ENCODE peak calls at places on chromosomes 6 and 20, in four cellular contexts. X is renal cortical epithelial cell; Z is activated CD4-positive, alpha-beta T cell treated with anti-CD3 and anti-CD28 coated beads, Interleukin-2, amount 50 U/mL, for 1 hour; L is upper lobe of right lung. V is an unnamed sample.

GRCh38 chr6:43247115-43247999 is 4.1 kb downstream of the TTBK1 start:
- DNase-seq in Z (peak), X (peak), L (peak), V (peak)

GRCh38 chr6:137973201-137973600 is 106.1 kb downstream of the TNFAIP3 start:
- DNase-seq in Z (no peak), L (no peak), X (no peak), V (no peak)

GRCh38 chr6:41466437-41466990 is 79.7 kb upstream of the FOXP4 start:
- DNase-seq in X (peak), L (no peak), Z (no peak), V (no peak)

GRCh38 chr20:19284400-19285178 is 72.1 kb downstream of the SLC24A3 start:
- DNase-seq in L (no peak), X (no peak), Z (no peak), V (no peak)

GRCh38 chr6:747006-747405 is 54.1 kb upstream of the EXOC2 start:
- DNase-seq in Z (no peak), X (no peak), L (no peak), V (no peak)

GRCh38 chr6:36029464-36029863 is 1.9 kb downstream of the MAPK14 start:
- DNase-seq in Z (no peak), X (peak), L (no peak), V (no peak)

GRCh38 chr20:54643761-54644160 is 168.4 kb downstream of the DOK5 start:
- DNase-seq in X (peak), Z (no peak), L (no peak), V (no peak)

GRCh38 chr6:118963003-118963402 is 28.0 kb upstream of the MCM9 start:
- DNase-seq in Z (no peak), L (no peak), X (peak), V (no peak)

GRCh38 chr20:1946762-1947534 is 46.9 kb downstream of the PDYN start:
- DNase-seq in X (peak), Z (no peak), L (no peak), V (peak)

GRCh38 chr6:49198015-49198414 is 265.0 kb downstream of the MMUT start:
- DNase-seq in L (no peak), Z (no peak), X (no peak), V (no peak)

V was measured in spleen.